ENCODE peak calls at places on chromosomes 13 and 19, in six cellular contexts. B, Q, J, U, L and P are unnamed samples.

GRCh38 chr13:29763426-29764180 is 86.8 kb downstream of the UBL3 start:
- DNase-seq in L (no peak), U (no peak), J (no peak), Q (no peak), B (no peak), P (no peak)

GRCh38 chr13:79451500-79451962 is 29.4 kb upstream of the NDFIP2 start:
- DNase-seq in B (peak; percentile 21), L (no peak), Q (no peak), U (peak; percentile 79), J (peak; percentile 79), P (peak; percentile 76)

GRCh38 chr13:50386527-50387123 is 371.4 kb downstream of the KCNRG start:
- DNase-seq in U (no peak), J (no peak), L (peak; percentile 59), Q (no peak), B (no peak), P (no peak)

GRCh38 chr13:40613192-40613818 is 53.1 kb downstream of the FOXO1 start:
- DNase-seq in B (peak; percentile 67), U (no peak), L (no peak), Q (peak; percentile 60), J (peak; percentile 60), P (peak; percentile 54)

GRCh38 chr13:102563267-102563666 is 33.5 kb upstream of the TPP2 start:
- DNase-seq in L (no peak), B (no peak), Q (no peak), U (no peak), J (no peak), P (no peak)

GRCh38 chr19:40423227-40423566 is 2.6 kb downstream of the SERTAD1 start:
- DNase-seq in J (no peak), B (no peak), L (no peak), U (no peak), Q (no peak), P (no peak)

GRCh38 chr13:74575729-74576125 is 441.5 kb upstream of the KLF12 start:
- DNase-seq in B (peak; percentile 18), J (peak; percentile 36), Q (peak; percentile 95), U (peak; percentile 78), L (peak; percentile 83), P (no peak)

GRCh38 chr19:13398780-13399726 is 107.2 kb downstream of the CACNA1A start:
- DNase-seq in B (no peak), U (no peak), Q (no peak), L (no peak), J (no peak), P (no peak)

GRCh38 chr13:73417012-73417615 is 358.3 kb downstream of the KLF5 start:
- DNase-seq in Q (no peak), L (no peak), J (no peak), U (no peak), B (no peak), P (no peak)

GRCh38 chr19:55133639-55134444 is 15.2 kb downstream of the TNNT1 start:
- DNase-seq in B (no peak), L (peak; percentile 42), U (no peak), J (no peak), Q (no peak), P (peak; percentile 53)

GRCh38 chr19:16013851-16014840 is 62.1 kb upstream of the TPM4 start:
- DNase-seq in J (no peak), L (no peak), U (no peak), B (no peak), Q (no peak), P (no peak)

GRCh38 chr19:10184636-10185035 is 10.1 kb downstream of the DNMT1 start:
- DNase-seq in J (no peak), Q (no peak), U (no peak), L (no peak), B (no peak), P (no peak)

GRCh38 chr19:15629003-15629880 is 11.5 kb upstream of the CYP4F3 start:
- DNase-seq in B (peak; percentile 82), L (peak; percentile 85), Q (peak; percentile 75), J (peak; percentile 97), U (peak; percentile 70), P (peak; percentile 86)

GRCh38 chr13:110978390-110978789 is 63.5 kb upstream of the ANKRD10 start:
- DNase-seq in U (no peak), L (no peak), Q (no peak), J (no peak), B (no peak), P (no peak)

GRCh38 chr13:114068723-114069322 is 63.6 kb downstream of the RASA3 start:
- DNase-seq in J (no peak), B (no peak), U (peak; percentile 32), Q (no peak), L (peak; percentile 58), P (no peak)

GRCh38 chr19:377801-378581 is 31.0 kb downstream of the C2CD4C start:
- DNase-seq in Q (no peak), U (no peak), L (no peak), J (no peak), B (peak; percentile 6), P (no peak)

GRCh38 chr19:808176-808741 is 11.0 kb downstream of the PTBP1 start:
- DNase-seq in B (no peak), J (no peak), U (peak; percentile 21), L (no peak), Q (no peak), P (no peak)

GRCh38 chr19:33815410-33816340 is 19.0 kb downstream of the KCTD15 start:
- DNase-seq in L (no peak), B (no peak), Q (no peak), U (peak; percentile 8), J (no peak), P (no peak)

GRCh38 chr13:20395061-20395916 is 130.4 kb downstream of the CRYL1 start:
- DNase-seq in B (no peak), Q (no peak), J (no peak), U (peak; percentile 46), L (no peak), P (peak; percentile 15)

GRCh38 chr19:49415102-49415809 is 8.0 kb downstream of the PTH2 start:
- DNase-seq in L (no peak), J (no peak), U (no peak), Q (no peak), B (no peak), P (peak; percentile 81)

GRCh38 chr13:110993788-110994187 is 78.9 kb upstream of the ANKRD10 start:
- DNase-seq in U (no peak), Q (no peak), J (no peak), L (no peak), B (no peak), P (no peak)

GRCh38 chr13:112849500-112849899 is 119.5 kb upstream of the MCF2L start:
- DNase-seq in B (no peak), U (no peak), Q (no peak), J (no peak), L (no peak), P (no peak)

GRCh38 chr13:33369073-33369472 is 83.5 kb upstream of the STARD13 start:
- DNase-seq in L (no peak), Q (no peak), U (no peak), B (no peak), J (no peak), P (no peak)

GRCh38 chr19:17309198-17309961 is at the start of gene DDA1:
- DNase-seq in J (peak; percentile 98), B (peak; percentile 100), Q (peak; percentile 100), L (peak; percentile 99), U (peak; percentile 100), P (peak; percentile 97)

GRCh38 chr19:460877-461609 is at the start of gene SHC2:
- DNase-seq in L (no peak), Q (peak; percentile 42), U (no peak), B (no peak), J (peak; percentile 17), P (no peak)

DNA sequence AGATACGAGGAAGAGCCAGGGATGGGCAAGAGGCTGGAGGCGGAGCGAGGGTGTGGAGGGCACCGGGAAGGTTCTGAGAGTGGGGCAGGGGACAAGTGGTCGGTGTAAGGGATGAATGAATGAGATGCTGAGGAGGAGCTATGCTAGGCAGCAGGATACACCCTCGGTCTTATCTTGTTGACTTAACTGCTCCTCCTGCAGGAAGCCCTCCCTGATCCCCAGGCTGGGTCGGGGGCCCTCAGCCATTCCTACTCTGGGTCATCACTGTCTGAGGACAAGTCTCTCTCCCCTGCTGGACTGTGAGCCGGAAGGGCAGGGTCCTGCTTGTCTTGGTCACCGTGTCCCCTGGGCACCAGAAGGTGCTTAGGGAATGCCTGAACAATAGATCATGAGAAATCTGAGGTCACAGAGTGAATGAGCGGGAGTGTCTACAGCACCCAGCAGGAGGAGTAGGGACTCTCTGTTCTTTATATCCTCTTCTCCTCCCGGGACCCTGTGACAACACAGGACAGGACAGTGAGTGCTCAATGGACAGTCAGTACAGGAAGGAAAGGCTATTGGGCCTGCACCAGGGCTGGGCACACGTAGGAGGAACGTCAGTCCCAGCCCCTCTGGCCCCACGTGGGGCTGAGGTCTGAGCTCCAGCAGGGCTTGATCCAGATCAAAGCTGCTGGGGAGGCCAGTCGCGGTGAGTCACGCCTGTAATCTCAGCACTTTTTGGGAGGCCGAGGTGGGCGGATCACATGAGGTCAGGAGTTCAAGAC is 6.5 kb downstream of the NKPD1 start:
- DNase-seq in B (no peak), L (no peak), J (no peak), Q (no peak), U (peak; percentile 93), P (no peak)
- TF ChIP-seq CTCF in B (no peak), L (no peak), J (no peak), Q (no peak), U (no peak), P (no peak)

GRCh38 chr19:36152061-36152885 is at the start of gene COX7A1:
- DNase-seq in J (no peak), B (no peak), U (peak; percentile 89), L (peak; percentile 90), Q (peak; percentile 87), P (peak; percentile 46)
- TF ChIP-seq CTCF in J (no peak), B (no peak), U (no peak), L (no peak), Q (no peak), P (no peak)

DNA sequence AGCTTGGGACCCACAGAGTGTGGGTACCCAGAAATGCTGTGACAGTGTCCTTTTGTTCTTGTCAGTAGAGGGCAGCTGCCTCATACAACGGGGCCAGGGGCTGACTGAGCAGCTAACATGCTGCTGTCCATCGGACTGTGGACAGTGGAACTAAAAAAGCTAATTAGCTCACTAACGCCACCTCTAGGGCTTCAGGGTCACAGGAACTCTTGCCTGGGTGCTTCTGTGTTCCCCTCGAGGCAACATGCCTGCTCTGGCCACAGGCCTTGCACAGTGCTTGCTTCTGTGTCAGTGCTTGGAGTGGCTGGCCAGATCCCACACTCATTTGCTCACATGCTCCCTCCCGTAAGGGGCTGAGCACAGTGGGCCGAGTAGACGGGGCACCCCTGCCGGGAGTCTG is 377.0 kb downstream of the OLFM4 start:
- DNase-seq in Q (no peak), U (no peak), J (no peak), L (no peak), B (no peak), P (no peak)
- TF ChIP-seq CTCF in Q (no peak), U (no peak), J (no peak), L (no peak), B (no peak), P (no peak)

GRCh38 chr19:18418725-18419194 is 438 bp upstream of the SSBP4 start:
- DNase-seq in J (peak; percentile 45), L (peak; percentile 75), Q (peak; percentile 47), U (peak; percentile 64), B (no peak), P (no peak)

GRCh38 chr19:18419699-18420460 is 682 bp downstream of the SSBP4 start:
- DNase-seq in B (peak; percentile 62), L (peak; percentile 66), U (peak; percentile 40), Q (no peak), J (peak; percentile 50), P (peak; percentile 61)

GRCh38 chr19:18420931-18421330 is 1.7 kb downstream of the SSBP4 start:
- DNase-seq in B (no peak), U (no peak), Q (no peak), L (no peak), J (no peak), P (no peak)

GRCh38 chr19:18418034-18418724 is 1.0 kb upstream of the SSBP4 start:
- DNase-seq in L (peak; percentile 75), B (no peak), Q (no peak), J (no peak), U (peak; percentile 60), P (peak; percentile 45)

GRCh38 chr19:18419195-18419698 is at the start of gene SSBP4:
- DNase-seq in L (peak; percentile 89), U (peak; percentile 60), Q (peak; percentile 69), B (peak; percentile 60), J (peak; percentile 63), P (peak; percentile 97)
- TF ChIP-seq CTCF in L (peak; percentile 47), U (no peak), Q (peak; percentile 5), B (peak; percentile 13), J (no peak), P (peak; percentile 36)